ENCODE peak calls at places on chromosomes 12 and 14, in six cellular contexts. R, F, V, G, S and X are unnamed samples.

GRCh38 chr12:19908825-19909224 is 459.5 kb upstream of the PDE3A start:
- DNase-seq in R (no peak), F (no peak), V (no peak), G (no peak), S (no peak), X (no peak)

GRCh38 chr12:112841891-112842290 is 50.3 kb downstream of the RPH3A start:
- DNase-seq in R (no peak), F (peak), V (peak), G (no peak), S (no peak), X (no peak)

GRCh38 chr14:65242732-65243134 is 140.4 kb upstream of the MAX start:
- DNase-seq in R (no peak), F (no peak), V (no peak), G (no peak), S (no peak), X (no peak)

GRCh38 chr14:92914087-92914656 is 8.8 kb upstream of the CHGA start:
- DNase-seq in R (peak), F (no peak), V (no peak), G (peak), S (peak), X (no peak)

GRCh38 chr14:36719823-36720222 is 58.2 kb downstream of the PAX9 start:
- DNase-seq in R (no peak), F (no peak), V (no peak), G (no peak), S (no peak), X (no peak)

GRCh38 chr12:114850853-114851252 is 166.9 kb upstream of the TBX3 start:
- DNase-seq in R (no peak), F (no peak), V (no peak), G (no peak), S (no peak), X (no peak)

GRCh38 chr12:10771132-10771733 is 31.2 kb downstream of the TAS2R7 start:
- DNase-seq in R (no peak), F (peak), V (no peak), G (no peak), S (no peak), X (no peak)

GRCh38 chr12:75658286-75658685 is 146.9 kb upstream of the KRR1 start:
- DNase-seq in R (no peak), F (no peak), V (no peak), G (no peak), S (no peak), X (no peak)

GRCh38 chr12:46664771-46665287 is 161.0 kb downstream of the SLC38A4 start:
- DNase-seq in R (no peak), F (peak), V (peak), G (no peak), S (no peak), X (no peak)

GRCh38 chr12:7108928-7109920 is at the start of gene C1RL:
- DNase-seq in R (peak), F (peak), V (peak), G (peak), S (peak), X (peak)

GRCh38 chr14:88818018-88818417 is 6.4 kb upstream of the TTC8 start:
- DNase-seq in R (no peak), F (no peak), V (no peak), G (no peak), S (no peak), X (no peak)

GRCh38 chr12:104473374-104473983 is 16.7 kb downstream of the CHST11 start:
- DNase-seq in R (no peak), F (no peak), V (no peak), G (no peak), S (no peak), X (no peak)

GRCh38 chr12:1630081-1630826 is 1.2 kb downstream of the WNT5B start:
- DNase-seq in R (no peak), F (no peak), V (no peak), G (no peak), S (peak), X (no peak)

GRCh38 chr12:108804361-108804949 is 52.9 kb downstream of the SSH1 start:
- DNase-seq in R (no peak), F (no peak), V (no peak), G (no peak), S (no peak), X (no peak)

GRCh38 chr14:79586401-79586800 is 624.9 kb downstream of the DIO2 start:
- DNase-seq in R (no peak), F (no peak), V (no peak), G (no peak), S (no peak), X (no peak)

GRCh38 chr14:61537567-61538463 is 157.5 kb upstream of the HIF1A start:
- DNase-seq in R (no peak), F (peak), V (peak), G (no peak), S (peak), X (peak)